ENCODE peak calls at places on chromosomes 2 and 18, in six cellular contexts. One of them, this sample, is unnamed.

GRCh38 chr2:109690822-109691541 is 76.8 kb downstream of the SOWAHC start:
- DNase-seq in HepG2: peak
- DNase-seq in SK-N-SH: no peak
- DNase-seq in IMR-90: peak
- DNase-seq in K562: no peak
- DNase-seq in GM12878: no peak
- DNase-seq in this sample: no peak

GRCh38 chr2:130966149-130967019 is 126.9 kb downstream of the FAM168B start:
- DNase-seq in HepG2: no peak
- DNase-seq in SK-N-SH: no peak
- DNase-seq in IMR-90: no peak
- DNase-seq in K562: no peak
- DNase-seq in GM12878: no peak
- DNase-seq in this sample: no peak

GRCh38 chr18:12391487-12392136 is 14.6 kb upstream of the AFG3L2 start:
- DNase-seq in HepG2: peak
- DNase-seq in SK-N-SH: peak
- DNase-seq in IMR-90: peak
- DNase-seq in K562: peak
- DNase-seq in GM12878: no peak
- DNase-seq in this sample: peak

GRCh38 chr2:120205901-120206581 is 17.2 kb downstream of the TMEM185B start:
- DNase-seq in HepG2: no peak
- DNase-seq in SK-N-SH: peak
- DNase-seq in IMR-90: no peak
- DNase-seq in K562: peak
- DNase-seq in GM12878: no peak
- DNase-seq in this sample: no peak

GRCh38 chr2:62760555-62760954 is 55.0 kb downstream of the EHBP1 start:
- DNase-seq in HepG2: no peak
- DNase-seq in SK-N-SH: no peak
- DNase-seq in IMR-90: peak
- DNase-seq in K562: no peak
- DNase-seq in GM12878: no peak
- DNase-seq in this sample: no peak

GRCh38 chr18:6994053-6994452 is 123.5 kb downstream of the LAMA1 start:
- DNase-seq in HepG2: no peak
- DNase-seq in SK-N-SH: no peak
- DNase-seq in IMR-90: peak
- DNase-seq in K562: no peak
- DNase-seq in GM12878: no peak
- DNase-seq in this sample: no peak

GRCh38 chr2:84832772-84833461 is 48.0 kb downstream of the TRABD2A start:
- DNase-seq in HepG2: no peak
- DNase-seq in SK-N-SH: no peak
- DNase-seq in IMR-90: peak
- DNase-seq in K562: no peak
- DNase-seq in GM12878: peak
- DNase-seq in this sample: no peak

GRCh38 chr18:2641638-2642037 is 13.9 kb upstream of the SMCHD1 start:
- DNase-seq in HepG2: no peak
- DNase-seq in SK-N-SH: no peak
- DNase-seq in IMR-90: peak
- DNase-seq in K562: no peak
- DNase-seq in GM12878: peak
- DNase-seq in this sample: no peak

GRCh38 chr2:182447843-182448242 is 21.0 kb upstream of the PDE1A start:
- DNase-seq in HepG2: no peak
- DNase-seq in SK-N-SH: no peak
- DNase-seq in IMR-90: peak
- DNase-seq in K562: no peak
- DNase-seq in GM12878: no peak
- DNase-seq in this sample: no peak

GRCh38 chr2:64854773-64855237 is 134.4 kb upstream of the SLC1A4 start:
- DNase-seq in HepG2: no peak
- DNase-seq in SK-N-SH: no peak
- DNase-seq in IMR-90: peak
- DNase-seq in K562: peak
- DNase-seq in GM12878: no peak
- DNase-seq in this sample: no peak

GRCh38 chr2:64848945-64849344 is 140.3 kb upstream of the SLC1A4 start:
- DNase-seq in HepG2: no peak
- DNase-seq in SK-N-SH: no peak
- DNase-seq in IMR-90: no peak
- DNase-seq in K562: no peak
- DNase-seq in GM12878: no peak
- DNase-seq in this sample: no peak

GRCh38 chr2:64850641-64851040 is 138.6 kb upstream of the SLC1A4 start:
- DNase-seq in HepG2: no peak
- DNase-seq in SK-N-SH: no peak
- DNase-seq in IMR-90: no peak
- DNase-seq in K562: no peak
- DNase-seq in GM12878: no peak
- DNase-seq in this sample: no peak

GRCh38 chr2:64853894-64854293 is 135.3 kb upstream of the SLC1A4 start:
- DNase-seq in HepG2: no peak
- DNase-seq in SK-N-SH: no peak
- DNase-seq in IMR-90: no peak
- DNase-seq in K562: no peak
- DNase-seq in GM12878: no peak
- DNase-seq in this sample: no peak

GRCh38 chr2:64852771-64853241 is 136.4 kb upstream of the SLC1A4 start:
- DNase-seq in HepG2: no peak
- DNase-seq in SK-N-SH: no peak
- DNase-seq in IMR-90: no peak
- DNase-seq in K562: no peak
- DNase-seq in GM12878: no peak
- DNase-seq in this sample: no peak
- TF ChIP-seq SMC3 in HepG2: no peak
- TF ChIP-seq SMC3 in SK-N-SH: no peak
- TF ChIP-seq SMC3 in IMR-90: no peak
- TF ChIP-seq SMC3 in K562: no peak
- TF ChIP-seq SMC3 in GM12878: no peak
- TF ChIP-seq SMC3 in this sample: no peak

GRCh38 chr2:153416071-153416470 is 62.5 kb downstream of the RPRM start:
- DNase-seq in HepG2: no peak
- DNase-seq in SK-N-SH: no peak
- DNase-seq in IMR-90: no peak
- DNase-seq in K562: no peak
- DNase-seq in GM12878: no peak
- DNase-seq in this sample: no peak
- TF ChIP-seq SMC3 in HepG2: no peak
- TF ChIP-seq SMC3 in SK-N-SH: no peak
- TF ChIP-seq SMC3 in IMR-90: no peak
- TF ChIP-seq SMC3 in K562: no peak
- TF ChIP-seq SMC3 in GM12878: no peak
- TF ChIP-seq SMC3 in this sample: no peak

GRCh38 chr2:56239437-56239836 is 55.6 kb downstream of the CCDC85A start:
- DNase-seq in HepG2: no peak
- DNase-seq in SK-N-SH: no peak
- DNase-seq in IMR-90: peak
- DNase-seq in K562: no peak
- DNase-seq in GM12878: no peak
- DNase-seq in this sample: no peak

GRCh38 chr2:56240210-56240609 is 56.4 kb downstream of the CCDC85A start:
- DNase-seq in HepG2: no peak
- DNase-seq in SK-N-SH: no peak
- DNase-seq in IMR-90: no peak
- DNase-seq in K562: no peak
- DNase-seq in GM12878: no peak
- DNase-seq in this sample: no peak

GRCh38 chr2:56250153-56250729 is 66.5 kb downstream of the CCDC85A start:
- DNase-seq in HepG2: no peak
- DNase-seq in SK-N-SH: no peak
- DNase-seq in IMR-90: no peak
- DNase-seq in K562: no peak
- DNase-seq in GM12878: no peak
- DNase-seq in this sample: no peak

GRCh38 chr2:56248965-56249742 is 65.4 kb downstream of the CCDC85A start:
- DNase-seq in HepG2: no peak
- DNase-seq in SK-N-SH: no peak
- DNase-seq in IMR-90: no peak
- DNase-seq in K562: no peak
- DNase-seq in GM12878: no peak
- DNase-seq in this sample: no peak

DNA sequence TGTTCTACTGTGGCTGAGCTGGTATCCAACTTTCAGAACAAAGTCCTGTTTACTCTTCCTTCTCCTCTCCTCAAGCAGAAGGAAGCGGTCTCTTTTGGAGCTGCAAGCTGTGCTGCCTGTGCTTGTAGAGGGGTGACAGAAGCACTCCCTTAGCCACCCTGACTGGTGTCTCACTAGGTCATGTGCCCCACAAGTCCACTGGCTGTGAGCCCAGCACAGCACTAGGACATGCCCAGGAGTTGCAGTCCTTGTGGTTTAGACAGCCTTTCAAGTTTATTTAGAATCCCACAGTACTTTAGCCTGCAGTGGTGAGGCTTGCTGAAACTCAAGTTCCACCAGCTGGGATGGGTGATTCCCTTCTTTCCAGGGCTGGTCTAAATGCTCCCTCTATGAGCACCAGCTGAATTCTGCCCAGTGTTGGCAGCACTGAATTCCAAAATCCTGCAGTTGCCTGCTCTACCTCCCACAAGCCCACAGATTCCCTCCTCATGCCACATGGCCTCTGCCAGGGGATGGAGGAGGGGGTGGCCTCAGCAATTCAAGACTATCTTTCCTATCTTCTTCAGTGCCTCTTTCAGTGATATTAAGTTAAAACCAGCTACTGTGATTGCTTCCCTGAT is 61.2 kb downstream of the CCDC85A start:
- DNase-seq in HepG2: no peak
- DNase-seq in SK-N-SH: no peak
- DNase-seq in IMR-90: no peak
- DNase-seq in K562: no peak
- DNase-seq in GM12878: no peak
- DNase-seq in this sample: no peak
- TF ChIP-seq SMC3 in HepG2: no peak
- TF ChIP-seq SMC3 in SK-N-SH: no peak
- TF ChIP-seq SMC3 in IMR-90: no peak
- TF ChIP-seq SMC3 in K562: no peak
- TF ChIP-seq SMC3 in GM12878: no peak
- TF ChIP-seq SMC3 in this sample: no peak

DNA sequence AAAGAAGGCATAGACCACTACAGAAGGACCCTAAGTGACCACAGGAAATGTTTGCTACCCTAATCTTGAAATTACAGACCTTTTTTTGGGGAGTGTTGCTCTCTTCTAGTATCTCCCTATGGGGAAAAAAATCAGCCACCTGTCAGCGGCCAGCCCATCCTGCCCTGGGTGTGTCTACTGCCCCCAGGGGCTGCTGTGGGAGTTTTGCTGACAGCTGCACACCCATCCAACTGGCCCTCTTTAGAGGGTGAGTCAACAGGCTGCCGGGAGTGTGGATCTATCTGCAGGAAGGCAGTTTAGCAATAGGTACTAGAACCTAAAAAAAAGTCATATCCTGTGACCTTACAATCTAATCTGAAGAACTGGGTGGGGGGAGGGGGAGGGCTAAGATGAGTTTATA is 796 bp upstream of the DYSF start:
- DNase-seq in HepG2: no peak
- DNase-seq in SK-N-SH: no peak
- DNase-seq in IMR-90: peak
- DNase-seq in K562: peak
- DNase-seq in GM12878: no peak
- DNase-seq in this sample: peak
- TF ChIP-seq SMC3 in HepG2: no peak
- TF ChIP-seq SMC3 in SK-N-SH: no peak
- TF ChIP-seq SMC3 in IMR-90: no peak
- TF ChIP-seq SMC3 in K562: no peak
- TF ChIP-seq SMC3 in GM12878: no peak
- TF ChIP-seq SMC3 in this sample: no peak

DNA sequence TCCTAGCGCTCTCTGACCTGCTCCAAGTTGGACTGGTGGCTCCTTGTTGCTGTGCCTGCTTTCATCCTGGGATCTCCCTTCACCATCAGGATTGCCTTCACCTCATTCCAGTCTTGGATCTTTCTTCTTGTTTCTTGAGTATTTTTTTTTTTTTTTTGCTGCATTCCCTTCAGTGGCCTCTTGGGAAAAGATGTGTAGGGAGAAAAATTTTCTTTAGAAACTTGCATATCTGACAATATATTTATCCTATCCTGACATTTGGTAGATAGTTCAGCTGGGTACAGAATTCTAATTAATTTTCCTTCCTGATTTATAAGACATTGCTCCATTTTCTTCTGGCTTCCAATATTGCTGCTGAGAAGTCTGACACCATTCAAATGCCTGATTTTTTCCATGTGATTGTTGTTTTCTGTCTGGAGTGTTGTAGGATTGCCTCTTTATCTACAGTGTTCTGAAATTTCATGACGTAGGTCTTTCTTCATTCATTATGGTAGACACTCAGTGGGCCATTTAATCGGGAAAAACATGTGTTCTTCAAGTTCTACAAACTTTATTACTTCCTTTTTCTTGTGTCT is 23.0 kb upstream of the IL1A start:
- DNase-seq in HepG2: no peak
- DNase-seq in SK-N-SH: no peak
- DNase-seq in IMR-90: no peak
- DNase-seq in K562: peak
- DNase-seq in GM12878: no peak
- DNase-seq in this sample: no peak
- TF ChIP-seq SMC3 in HepG2: no peak
- TF ChIP-seq SMC3 in SK-N-SH: no peak
- TF ChIP-seq SMC3 in IMR-90: no peak
- TF ChIP-seq SMC3 in K562: no peak
- TF ChIP-seq SMC3 in GM12878: no peak
- TF ChIP-seq SMC3 in this sample: no peak

GRCh38 chr2:190318931-190319556 is 582 bp downstream of the HIBCH start:
- DNase-seq in HepG2: no peak
- DNase-seq in SK-N-SH: peak
- DNase-seq in IMR-90: peak
- DNase-seq in K562: no peak
- DNase-seq in GM12878: no peak
- DNase-seq in this sample: no peak
- TF ChIP-seq SMC3 in HepG2: no peak
- TF ChIP-seq SMC3 in SK-N-SH: no peak
- TF ChIP-seq SMC3 in IMR-90: no peak
- TF ChIP-seq SMC3 in K562: no peak
- TF ChIP-seq SMC3 in GM12878: no peak
- TF ChIP-seq SMC3 in this sample: no peak

GRCh38 chr2:104375206-104375605 is 478.7 kb upstream of the POU3F3 start:
- DNase-seq in HepG2: no peak
- DNase-seq in SK-N-SH: no peak
- DNase-seq in IMR-90: no peak
- DNase-seq in K562: no peak
- DNase-seq in GM12878: no peak
- DNase-seq in this sample: no peak

GRCh38 chr2:104368089-104368488 is 485.8 kb upstream of the POU3F3 start:
- DNase-seq in HepG2: no peak
- DNase-seq in SK-N-SH: no peak
- DNase-seq in IMR-90: no peak
- DNase-seq in K562: no peak
- DNase-seq in GM12878: no peak
- DNase-seq in this sample: no peak

GRCh38 chr2:104371084-104371483 is 482.8 kb upstream of the POU3F3 start:
- DNase-seq in HepG2: no peak
- DNase-seq in SK-N-SH: no peak
- DNase-seq in IMR-90: no peak
- DNase-seq in K562: no peak
- DNase-seq in GM12878: no peak
- DNase-seq in this sample: no peak
- TF ChIP-seq SMC3 in HepG2: no peak
- TF ChIP-seq SMC3 in SK-N-SH: no peak
- TF ChIP-seq SMC3 in IMR-90: no peak
- TF ChIP-seq SMC3 in K562: no peak
- TF ChIP-seq SMC3 in GM12878: no peak
- TF ChIP-seq SMC3 in this sample: no peak

This sample was measured in A549.